ENCODE peak calls at places on chromosomes 13 and 19, in six cellular contexts. One of them, this sample, is unnamed. For H3K4me1, the result is how much of the 10 kb centered on the place peaks cover.

GRCh38 chr13:70235565-70235964 is 127.3 kb upstream of the KLHL1 start:
- DNase-seq in IMR-90: no peak
- DNase-seq in heart left ventricle: no peak
- DNase-seq in GM12878: no peak
- DNase-seq in esophagus muscularis mucosa: no peak
- DNase-seq in adrenal gland: no peak
- DNase-seq in this sample: no peak

GRCh38 chr19:42233106-42233505 is 9.3 kb downstream of the GSK3A start:
- DNase-seq in IMR-90: no peak
- DNase-seq in heart left ventricle: no peak
- DNase-seq in GM12878: no peak
- DNase-seq in esophagus muscularis mucosa: no peak
- DNase-seq in adrenal gland: no peak
- DNase-seq in this sample: no peak

GRCh38 chr19:36417752-36418286 is 625 bp downstream of the ZFP82 start:
- DNase-seq in IMR-90: no peak
- DNase-seq in heart left ventricle: no peak
- DNase-seq in GM12878: no peak
- DNase-seq in esophagus muscularis mucosa: no peak
- DNase-seq in adrenal gland: no peak
- DNase-seq in this sample: no peak

GRCh38 chr19:16168465-16169081 is 4.8 kb downstream of the CIB3 start:
- DNase-seq in IMR-90: peak
- DNase-seq in heart left ventricle: no peak
- DNase-seq in GM12878: no peak
- DNase-seq in esophagus muscularis mucosa: no peak
- DNase-seq in adrenal gland: no peak
- DNase-seq in this sample: no peak

GRCh38 chr13:108929532-108929931 is 300.1 kb downstream of the MYO16 start:
- DNase-seq in IMR-90: no peak
- DNase-seq in heart left ventricle: no peak
- DNase-seq in GM12878: no peak
- DNase-seq in esophagus muscularis mucosa: no peak
- DNase-seq in adrenal gland: no peak
- DNase-seq in this sample: no peak

GRCh38 chr19:14363203-14364097 is 17.8 kb upstream of the ADGRE5 start:
- DNase-seq in IMR-90: peak
- DNase-seq in heart left ventricle: peak
- DNase-seq in GM12878: no peak
- DNase-seq in esophagus muscularis mucosa: no peak
- DNase-seq in adrenal gland: peak
- DNase-seq in this sample: peak

GRCh38 chr19:46849610-46850009 is 1.0 kb downstream of the AP2S1 start:
- DNase-seq in IMR-90: no peak
- DNase-seq in heart left ventricle: no peak
- DNase-seq in GM12878: no peak
- DNase-seq in esophagus muscularis mucosa: peak
- DNase-seq in adrenal gland: no peak
- DNase-seq in this sample: no peak

GRCh38 chr19:5395541-5395940 is 54.9 kb upstream of the PTPRS start:
- DNase-seq in IMR-90: no peak
- DNase-seq in heart left ventricle: no peak
- DNase-seq in GM12878: no peak
- DNase-seq in esophagus muscularis mucosa: no peak
- DNase-seq in adrenal gland: no peak
- DNase-seq in this sample: no peak

GRCh38 chr19:19319725-19320361 is 466 bp downstream of the SUGP1 start:
- DNase-seq in IMR-90: no peak
- DNase-seq in heart left ventricle: no peak
- DNase-seq in GM12878: no peak
- DNase-seq in esophagus muscularis mucosa: no peak
- DNase-seq in adrenal gland: no peak
- DNase-seq in this sample: no peak

GRCh38 chr19:48746738-48747575 is at the start of gene IZUMO1:
- DNase-seq in IMR-90: peak
- DNase-seq in heart left ventricle: peak
- DNase-seq in GM12878: no peak
- DNase-seq in esophagus muscularis mucosa: no peak
- DNase-seq in adrenal gland: peak
- DNase-seq in this sample: no peak

GRCh38 chr19:34480971-34481821 is at the start of gene WTIP:
- DNase-seq in IMR-90: peak
- DNase-seq in heart left ventricle: peak
- DNase-seq in GM12878: no peak
- DNase-seq in esophagus muscularis mucosa: no peak
- DNase-seq in adrenal gland: peak
- DNase-seq in this sample: peak

GRCh38 chr19:43438291-43439162 is 23.8 kb downstream of the TEX101 start:
- DNase-seq in IMR-90: peak
- DNase-seq in heart left ventricle: peak
- DNase-seq in GM12878: no peak
- DNase-seq in esophagus muscularis mucosa: peak
- DNase-seq in adrenal gland: peak
- DNase-seq in this sample: no peak

GRCh38 chr13:105642511-105642958 is 892.9 kb downstream of the EFNB2 start:
- DNase-seq in IMR-90: peak
- DNase-seq in heart left ventricle: no peak
- DNase-seq in GM12878: no peak
- DNase-seq in esophagus muscularis mucosa: no peak
- DNase-seq in adrenal gland: no peak
- DNase-seq in this sample: no peak

GRCh38 chr19:15390814-15391213 is 11.2 kb upstream of the AKAP8 start:
- DNase-seq in IMR-90: no peak
- DNase-seq in heart left ventricle: no peak
- DNase-seq in GM12878: no peak
- DNase-seq in esophagus muscularis mucosa: no peak
- DNase-seq in adrenal gland: no peak
- DNase-seq in this sample: no peak

GRCh38 chr19:13055213-13056051 is 47.2 kb downstream of the LYL1 start:
- DNase-seq in IMR-90: peak
- DNase-seq in heart left ventricle: peak
- DNase-seq in GM12878: no peak
- DNase-seq in esophagus muscularis mucosa: no peak
- DNase-seq in adrenal gland: peak
- DNase-seq in this sample: no peak

GRCh38 chr13:98156259-98156658 is 13.4 kb downstream of the FARP1 start:
- DNase-seq in IMR-90: no peak
- DNase-seq in heart left ventricle: no peak
- DNase-seq in GM12878: no peak
- DNase-seq in esophagus muscularis mucosa: no peak
- DNase-seq in adrenal gland: no peak
- DNase-seq in this sample: no peak

GRCh38 chr13:98157188-98157587 is 14.3 kb downstream of the FARP1 start:
- DNase-seq in IMR-90: peak
- DNase-seq in heart left ventricle: no peak
- DNase-seq in GM12878: no peak
- DNase-seq in esophagus muscularis mucosa: no peak
- DNase-seq in adrenal gland: no peak
- DNase-seq in this sample: no peak

GRCh38 chr13:98158172-98158907 is 15.4 kb downstream of the FARP1 start:
- DNase-seq in IMR-90: no peak
- DNase-seq in heart left ventricle: peak
- DNase-seq in GM12878: no peak
- DNase-seq in esophagus muscularis mucosa: peak
- DNase-seq in adrenal gland: no peak
- DNase-seq in this sample: no peak

GRCh38 chr13:98155475-98156111 is 12.7 kb downstream of the FARP1 start:
- DNase-seq in IMR-90: peak
- DNase-seq in heart left ventricle: no peak
- DNase-seq in GM12878: no peak
- DNase-seq in esophagus muscularis mucosa: peak
- DNase-seq in adrenal gland: peak
- DNase-seq in this sample: no peak

GRCh38 chr13:98157609-98158008 is 14.7 kb downstream of the FARP1 start:
- DNase-seq in IMR-90: no peak
- DNase-seq in heart left ventricle: no peak
- DNase-seq in GM12878: no peak
- DNase-seq in esophagus muscularis mucosa: no peak
- DNase-seq in adrenal gland: no peak
- DNase-seq in this sample: no peak
- TF ChIP-seq CTCF in IMR-90: no peak
- TF ChIP-seq CTCF in heart left ventricle: no peak
- TF ChIP-seq CTCF in GM12878: no peak
- TF ChIP-seq CTCF in esophagus muscularis mucosa: no peak
- TF ChIP-seq CTCF in adrenal gland: no peak
- TF ChIP-seq CTCF in this sample: no peak

DNA sequence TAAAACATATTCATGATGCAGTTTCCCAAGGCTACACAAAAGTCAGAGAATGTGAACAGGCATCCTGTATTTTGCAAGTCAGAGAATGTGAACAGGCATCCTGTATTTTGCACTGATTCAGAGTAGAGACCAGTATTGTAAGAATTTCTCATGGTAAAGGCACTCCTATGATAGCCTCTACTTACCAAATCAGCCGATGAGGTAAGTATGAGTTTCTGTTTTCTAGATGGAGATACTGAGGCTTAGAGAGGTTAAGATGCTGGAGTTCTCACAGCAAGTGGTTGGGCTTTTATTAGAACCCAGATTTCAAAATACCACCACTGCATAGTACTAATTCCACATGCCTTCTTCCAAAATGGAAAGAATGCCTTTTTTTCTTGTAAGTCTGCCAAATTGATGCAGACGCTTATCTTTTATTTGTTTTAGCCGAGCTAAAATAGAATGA is 12.3 kb downstream of the TPT1 start:
- DNase-seq in IMR-90: peak
- DNase-seq in heart left ventricle: no peak
- DNase-seq in GM12878: no peak
- DNase-seq in esophagus muscularis mucosa: no peak
- DNase-seq in adrenal gland: no peak
- DNase-seq in this sample: no peak
- H3K4me1 ChIP-seq in IMR-90: under half
- H3K4me1 ChIP-seq in heart left ventricle: under half
- H3K4me1 ChIP-seq in GM12878: under half
- H3K4me1 ChIP-seq in esophagus muscularis mucosa: half or more
- H3K4me1 ChIP-seq in adrenal gland: under half
- H3K4me1 ChIP-seq in this sample: under half

GRCh38 chr19:9324584-9324962 is 594 bp downstream of the ZNF559 start:
- DNase-seq in IMR-90: no peak
- DNase-seq in heart left ventricle: no peak
- DNase-seq in GM12878: no peak
- DNase-seq in esophagus muscularis mucosa: no peak
- DNase-seq in adrenal gland: no peak
- DNase-seq in this sample: no peak

GRCh38 chr19:9321338-9321737 is 2.6 kb upstream of the ZNF559 start:
- DNase-seq in IMR-90: no peak
- DNase-seq in heart left ventricle: no peak
- DNase-seq in GM12878: no peak
- DNase-seq in esophagus muscularis mucosa: no peak
- DNase-seq in adrenal gland: no peak
- DNase-seq in this sample: no peak

GRCh38 chr19:9323919-9324583 is at the start of gene ZNF559:
- DNase-seq in IMR-90: peak
- DNase-seq in heart left ventricle: peak
- DNase-seq in GM12878: peak
- DNase-seq in esophagus muscularis mucosa: peak
- DNase-seq in adrenal gland: peak
- DNase-seq in this sample: peak

GRCh38 chr19:9323557-9323918 is 441 bp upstream of the ZNF559 start:
- DNase-seq in IMR-90: peak
- DNase-seq in heart left ventricle: peak
- DNase-seq in GM12878: peak
- DNase-seq in esophagus muscularis mucosa: no peak
- DNase-seq in adrenal gland: peak
- DNase-seq in this sample: peak
- TF ChIP-seq POLR2A in IMR-90: no peak
- TF ChIP-seq POLR2A in heart left ventricle: no peak
- TF ChIP-seq POLR2A in GM12878: no peak
- TF ChIP-seq POLR2A in esophagus muscularis mucosa: no peak
- TF ChIP-seq POLR2A in adrenal gland: no peak
- TF ChIP-seq POLR2A in this sample: no peak

GRCh38 chr13:85864963-85865530 is 65.8 kb upstream of the SLITRK6 start:
- DNase-seq in IMR-90: peak
- DNase-seq in heart left ventricle: no peak
- DNase-seq in GM12878: no peak
- DNase-seq in esophagus muscularis mucosa: no peak
- DNase-seq in adrenal gland: no peak
- DNase-seq in this sample: no peak
- TF ChIP-seq CTCF in IMR-90: peak
- TF ChIP-seq CTCF in heart left ventricle: no peak
- TF ChIP-seq CTCF in GM12878: no peak
- TF ChIP-seq CTCF in esophagus muscularis mucosa: no peak
- TF ChIP-seq CTCF in adrenal gland: no peak
- TF ChIP-seq CTCF in this sample: no peak

DNA sequence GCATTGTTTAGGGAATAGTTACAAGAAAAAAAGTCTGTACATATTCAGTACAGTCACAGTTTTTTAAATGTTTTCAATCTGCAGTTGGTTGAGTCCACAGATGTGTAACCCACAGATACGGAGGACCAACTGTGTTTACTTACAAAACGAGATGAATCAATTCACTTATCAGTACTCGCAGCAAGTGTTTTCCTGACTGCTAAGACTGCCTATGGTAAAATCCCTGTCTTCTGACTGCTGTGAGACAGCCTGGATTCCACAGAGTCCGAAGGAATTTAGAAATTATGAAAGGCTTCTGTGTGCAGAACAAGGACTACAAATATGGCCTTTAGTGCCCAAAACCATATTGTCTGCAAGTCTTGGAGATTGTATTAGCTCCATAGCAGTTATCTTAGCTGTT is 45.7 kb upstream of the C1QTNF9 start:
- DNase-seq in IMR-90: peak
- DNase-seq in heart left ventricle: no peak
- DNase-seq in GM12878: no peak
- DNase-seq in esophagus muscularis mucosa: no peak
- DNase-seq in adrenal gland: no peak
- DNase-seq in this sample: no peak
- H3K4me1 ChIP-seq in IMR-90: under half
- H3K4me1 ChIP-seq in heart left ventricle: under half
- H3K4me1 ChIP-seq in GM12878: under half
- H3K4me1 ChIP-seq in esophagus muscularis mucosa: under half
- H3K4me1 ChIP-seq in adrenal gland: under half
- H3K4me1 ChIP-seq in this sample: under half

GRCh38 chr19:45667620-45668341 is at the start of gene GIPR:
- DNase-seq in IMR-90: peak
- DNase-seq in heart left ventricle: no peak
- DNase-seq in GM12878: no peak
- DNase-seq in esophagus muscularis mucosa: no peak
- DNase-seq in adrenal gland: peak
- DNase-seq in this sample: no peak
- TF ChIP-seq POLR2A in IMR-90: no peak
- TF ChIP-seq POLR2A in heart left ventricle: no peak
- TF ChIP-seq POLR2A in GM12878: peak
- TF ChIP-seq POLR2A in esophagus muscularis mucosa: no peak
- TF ChIP-seq POLR2A in adrenal gland: no peak
- TF ChIP-seq POLR2A in this sample: peak

DNA sequence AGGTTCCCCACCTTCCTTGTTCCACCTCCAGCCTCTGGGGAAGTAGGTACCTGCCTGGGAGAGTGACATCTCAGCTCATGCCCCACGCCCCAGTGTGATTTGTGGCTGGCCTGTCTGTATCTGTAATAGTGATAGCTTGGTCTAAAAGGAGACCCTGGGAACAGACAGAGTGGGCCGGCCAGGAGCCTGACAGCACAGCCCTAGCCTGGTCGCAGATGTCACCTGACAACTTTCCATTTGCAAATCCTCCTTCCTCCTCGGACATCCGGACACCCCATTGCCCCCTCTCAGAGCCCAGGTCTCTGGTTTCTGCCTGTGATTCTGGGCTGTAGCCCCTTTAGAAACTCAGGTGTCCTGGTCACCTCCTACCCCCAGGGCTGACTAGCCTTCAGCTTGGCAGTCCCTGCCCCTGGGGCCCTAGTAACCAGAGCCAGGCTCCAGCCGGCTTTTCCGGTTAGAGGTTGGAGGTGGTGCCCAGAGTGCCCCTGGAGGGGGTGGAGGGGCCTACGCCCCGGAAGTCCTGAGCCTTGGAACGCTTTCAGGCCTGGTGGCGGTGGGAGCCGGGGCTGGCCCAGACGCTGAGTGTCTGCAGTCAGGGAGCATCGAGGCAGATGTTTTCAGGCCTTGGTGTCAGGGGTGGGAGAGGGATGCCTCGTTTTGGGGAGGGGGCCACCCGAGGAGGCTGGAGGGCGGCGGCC is 6.5 kb downstream of the LRRC8E start:
- DNase-seq in IMR-90: no peak
- DNase-seq in heart left ventricle: no peak
- DNase-seq in GM12878: no peak
- DNase-seq in esophagus muscularis mucosa: no peak
- DNase-seq in adrenal gland: no peak
- DNase-seq in this sample: peak
- TF ChIP-seq CTCF in IMR-90: no peak
- TF ChIP-seq CTCF in heart left ventricle: no peak
- TF ChIP-seq CTCF in GM12878: no peak
- TF ChIP-seq CTCF in esophagus muscularis mucosa: no peak
- TF ChIP-seq CTCF in adrenal gland: no peak
- TF ChIP-seq CTCF in this sample: no peak